ENCODE peak calls at places on chromosomes 1 and 21, in seven cellular contexts. Z is HCT116, D is GM23248, J is mammary epithelial cell, F is Karpas-422, O is neural progenitor cell, U is IMR-90. X is an unnamed sample.

GRCh38 chr1:34590211-34590623 is 164.6 kb upstream of the GJB5 start:
- DNase-seq in Z (peak; percentile 19), D (peak; percentile 16), J (peak; percentile 52), F (peak; percentile 47), O (peak; percentile 33), U (no peak), X (peak; percentile 3)

GRCh38 chr1:221829327-221830011 is 87.6 kb upstream of the DUSP10 start:
- DNase-seq in Z (no peak), D (peak; percentile 94), J (peak; percentile 96), F (no peak), O (no peak), U (peak; percentile 97), X (peak; percentile 82)

GRCh38 chr1:207651583-207651982 is 6.7 kb downstream of the CR1L start:
- DNase-seq in Z (no peak), D (no peak), J (no peak), F (no peak), O (no peak), U (no peak), X (no peak)

GRCh38 chr1:67479146-67479891 is 49.1 kb upstream of the SERBP1 start:
- DNase-seq in Z (no peak), D (peak; percentile 36), J (peak; percentile 36), F (no peak), O (no peak), U (no peak), X (peak; percentile 53)

GRCh38 chr1:174746024-174746808 is 253.5 kb upstream of the CACYBP start:
- DNase-seq in Z (no peak), D (no peak), J (no peak), F (no peak), O (no peak), U (no peak), X (no peak)

GRCh38 chr1:5908461-5909375 is 83.5 kb downstream of the NPHP4 start:
- DNase-seq in Z (no peak), D (no peak), J (no peak), F (no peak), O (no peak), U (no peak), X (no peak)

GRCh38 chr21:44601596-44602473 is 1.4 kb downstream of the KRTAP10-7 start:
- DNase-seq in Z (no peak), D (no peak), J (no peak), F (no peak), O (no peak), U (no peak), X (no peak)

GRCh38 chr21:26093094-26093493 is 77.5 kb downstream of the APP start:
- DNase-seq in Z (no peak), D (peak; percentile 74), J (peak; percentile 57), F (no peak), O (no peak), U (peak; percentile 65), X (peak; percentile 41)

GRCh38 chr1:165854101-165854845 is 26.9 kb downstream of the UCK2 start:
- DNase-seq in Z (no peak), D (peak; percentile 93), J (peak; percentile 74), F (no peak), O (peak; percentile 16), U (peak; percentile 95), X (peak; percentile 78)

GRCh38 chr1:27785763-27786162 is 12.7 kb downstream of the STX12 start:
- DNase-seq in Z (no peak), D (peak; percentile 72), J (peak; percentile 55), F (no peak), O (peak; percentile 4), U (peak; percentile 29), X (peak; percentile 52)

GRCh38 chr1:31441073-31441472 is 28.1 kb downstream of the SERINC2 start:
- DNase-seq in Z (no peak), D (no peak), J (no peak), F (no peak), O (no peak), U (no peak), X (no peak)

GRCh38 chr1:203871114-203871875 is 9.9 kb downstream of the SNRPE start:
- DNase-seq in Z (peak; percentile 62), D (peak; percentile 86), J (peak; percentile 38), F (peak; percentile 78), O (peak; percentile 90), U (peak; percentile 80), X (peak; percentile 71)

GRCh38 chr1:77925966-77926365 is 37.5 kb downstream of the NEXN start:
- DNase-seq in Z (no peak), D (peak; percentile 52), J (no peak), F (no peak), O (no peak), U (no peak), X (no peak)

GRCh38 chr21:36881223-36881622 is 85.2 kb downstream of the HLCS start:
- DNase-seq in Z (no peak), D (no peak), J (no peak), F (no peak), O (no peak), U (peak; percentile 51), X (peak; percentile 94)

GRCh38 chr21:43893536-43894205 is 28.6 kb downstream of the AGPAT3 start:
- DNase-seq in Z (no peak), D (no peak), J (no peak), F (peak; percentile 74), O (no peak), U (no peak), X (peak; percentile 27)

GRCh38 chr1:167762061-167762746 is 40.4 kb downstream of the MPZL1 start:
- DNase-seq in Z (no peak), D (no peak), J (no peak), F (no peak), O (no peak), U (no peak), X (no peak)

GRCh38 chr1:172637522-172637921 is 21.4 kb upstream of the FASLG start:
- DNase-seq in Z (no peak), D (peak; percentile 93), J (peak; percentile 76), F (no peak), O (no peak), U (peak; percentile 94), X (peak; percentile 97)

GRCh38 chr1:172640146-172640545 is 18.8 kb upstream of the FASLG start:
- DNase-seq in Z (no peak), D (peak; percentile 49), J (no peak), F (no peak), O (no peak), U (peak; percentile 42), X (peak; percentile 72)

GRCh38 chr1:172641492-172641891 is 17.4 kb upstream of the FASLG start:
- DNase-seq in Z (no peak), D (no peak), J (no peak), F (no peak), O (no peak), U (no peak), X (no peak)

GRCh38 chr1:172638249-172638648 is 20.7 kb upstream of the FASLG start:
- DNase-seq in Z (no peak), D (peak; percentile 16), J (peak; percentile 26), F (no peak), O (no peak), U (no peak), X (no peak)

GRCh38 chr1:172638885-172639831 is 19.7 kb upstream of the FASLG start:
- DNase-seq in Z (peak; percentile 59), D (peak; percentile 93), J (peak; percentile 97), F (no peak), O (no peak), U (peak; percentile 99), X (peak; percentile 100)
- H3K9ac ChIP-seq in Z (peak overlapping the region; percentile 33), D (peak overlapping the region; percentile 77), J (peak overlapping the region; percentile 73), F (peak overlapping the region; percentile 20), O (no peak overlapping the region), U (peak overlapping the region; percentile 36), X (no peak overlapping the region)

GRCh38 chr1:109589679-109590078 is 29.7 kb downstream of the GNAT2 start:
- DNase-seq in Z (no peak), D (no peak), J (no peak), F (no peak), O (no peak), U (no peak), X (no peak)

GRCh38 chr1:109586055-109586454 is 33.4 kb downstream of the GNAT2 start:
- DNase-seq in Z (no peak), D (no peak), J (no peak), F (no peak), O (no peak), U (no peak), X (no peak)

GRCh38 chr1:109582021-109582420 is 33.6 kb downstream of the GNAI3 start:
- DNase-seq in Z (no peak), D (no peak), J (no peak), F (no peak), O (no peak), U (no peak), X (no peak)

GRCh38 chr1:109589177-109589576 is 30.2 kb downstream of the GNAT2 start:
- DNase-seq in Z (no peak), D (no peak), J (no peak), F (no peak), O (no peak), U (no peak), X (no peak)

DNA sequence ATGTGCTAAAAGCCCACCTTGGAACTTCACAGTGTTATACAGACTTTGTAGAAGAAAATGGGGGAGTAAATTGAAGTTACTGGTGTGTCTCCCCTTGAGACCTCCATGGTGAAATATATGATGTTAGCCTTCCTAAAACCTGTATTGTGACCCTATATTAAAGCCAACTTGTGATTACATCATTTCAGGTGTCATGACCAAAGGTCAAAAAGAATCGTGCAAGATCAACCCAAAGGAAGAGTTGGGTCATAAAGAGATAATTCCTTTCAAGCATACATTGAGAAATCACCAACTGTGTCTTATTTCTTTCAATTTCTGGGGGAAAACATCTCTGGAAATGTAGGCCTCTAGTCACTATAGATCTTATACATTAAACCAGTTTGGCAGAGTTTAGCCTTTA is 34.6 kb downstream of the GNAT2 start:
- DNase-seq in Z (no peak), D (no peak), J (no peak), F (no peak), O (no peak), U (no peak), X (no peak)
- H3K36me3 ChIP-seq in Z (peaks cover 31% of the 10 kb centered on the region), D (peaks cover 86% of the 10 kb centered on the region), J (peaks cover 45% of the 10 kb centered on the region), F (peaks cover 62% of the 10 kb centered on the region), O (peaks cover 20% of the 10 kb centered on the region), U (peaks cover 29% of the 10 kb centered on the region), X (peaks cover 6% of the 10 kb centered on the region)

GRCh38 chr1:26546819-26547218 is 17.3 kb downstream of the RPS6KA1 start:
- DNase-seq in Z (no peak), D (no peak), J (no peak), F (no peak), O (no peak), U (no peak), X (no peak)
- H4K20me1 ChIP-seq in Z (no peaks in the 10 kb centered on the region), D (no peaks in the 10 kb centered on the region), J (no peaks in the 10 kb centered on the region), F (no peaks in the 10 kb centered on the region), O (no peaks in the 10 kb centered on the region), U (no peaks in the 10 kb centered on the region), X (no peaks in the 10 kb centered on the region)

DNA sequence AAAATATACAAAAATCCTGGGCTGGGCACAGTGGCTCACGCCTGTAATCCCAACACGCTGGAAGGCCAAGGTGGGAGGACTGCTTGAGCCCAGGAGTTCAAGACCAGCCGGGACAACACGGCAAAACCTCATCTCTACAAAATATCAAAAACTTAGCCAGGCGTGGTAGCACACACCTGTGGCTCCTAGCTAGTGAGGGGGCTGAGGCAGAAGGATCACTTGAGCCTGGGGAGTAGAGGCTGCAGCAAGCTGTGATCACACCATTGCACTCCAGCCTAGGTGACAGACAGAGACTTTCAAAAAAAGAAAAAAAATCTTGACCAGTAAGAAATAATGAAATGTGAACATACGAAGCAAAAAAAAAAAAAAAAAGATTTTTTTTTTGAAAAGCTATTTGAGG is 52.1 kb downstream of the ARID4B start:
- DNase-seq in Z (no peak), D (no peak), J (no peak), F (peak; percentile 63), O (no peak), U (no peak), X (no peak)
- H3K9ac ChIP-seq in Z (no peak overlapping the region), D (no peak overlapping the region), J (no peak overlapping the region), F (peak overlapping the region; percentile 33), O (no peak overlapping the region), U (no peak overlapping the region), X (no peak overlapping the region)

X was measured in fibroblast of lung.